ENCODE peak calls at places on chromosomes 5 and 9, in ten cellular contexts. H is MM.1S; M is mesenchymal stem cell; U is neural progenitor cell; Y is cardiac muscle cell; T is CD8-positive, alpha-beta T cell; L is GM23248; K is Panc1; D is PC-3; W is tibial artery. S is an unnamed sample.

GRCh38 chr9:91032056-91032455 is 230.4 kb downstream of the SYK start:
- DNase-seq in H (no peak), M (peak; percentile 16), U (no peak), Y (peak; percentile 26), T (no peak), L (no peak), K (no peak), D (no peak), W (no peak), S (no peak)

GRCh38 chr5:75701856-75702255 is 15.4 kb downstream of the POC5 start:
- DNase-seq in H (no peak), M (no peak), U (no peak), Y (no peak), T (no peak), L (no peak), K (no peak), D (no peak), W (no peak), S (no peak)

GRCh38 chr5:107472620-107473064 is 198.1 kb downstream of the EFNA5 start:
- DNase-seq in H (no peak), M (no peak), U (no peak), Y (no peak), T (no peak), L (no peak), K (no peak), D (peak; percentile 63), W (no peak), S (no peak)

GRCh38 chr5:23330726-23331125 is 176.7 kb upstream of the PRDM9 start:
- DNase-seq in H (no peak), M (no peak), U (no peak), Y (no peak), T (no peak), L (peak; percentile 8), K (no peak), D (peak; percentile 70), W (no peak), S (no peak)

GRCh38 chr9:118059520-118060278 is 355.5 kb downstream of the TLR4 start:
- DNase-seq in H (peak; percentile 61), M (peak; percentile 24), U (peak; percentile 80), Y (peak; percentile 13), T (no peak), L (peak; percentile 32), K (no peak), D (peak; percentile 17), W (no peak), S (peak; percentile 37)

GRCh38 chr5:68562308-68562707 is 346.8 kb downstream of the PIK3R1 start:
- DNase-seq in H (no peak), M (peak; percentile 55), U (peak; percentile 25), Y (peak; percentile 98), T (no peak), L (no peak), K (no peak), D (no peak), W (no peak), S (peak; percentile 87)

GRCh38 chr5:52776116-52776515 is 11.6 kb upstream of the ITGA1 start:
- DNase-seq in H (no peak), M (no peak), U (no peak), Y (no peak), T (peak; percentile 68), L (no peak), K (no peak), D (no peak), W (no peak), S (no peak)

GRCh38 chr5:27241564-27242257 is 203.3 kb upstream of the CDH9 start:
- DNase-seq in H (peak; percentile 28), M (peak; percentile 98), U (no peak), Y (peak; percentile 97), T (no peak), L (peak; percentile 91), K (peak; percentile 68), D (peak; percentile 92), W (no peak), S (peak; percentile 55)

GRCh38 chr9:749712-750111 is 91.8 kb upstream of the DMRT1 start:
- DNase-seq in H (peak; percentile 49), M (no peak), U (peak; percentile 16), Y (no peak), T (no peak), L (no peak), K (no peak), D (no peak), W (no peak), S (no peak)

GRCh38 chr5:114999176-114999575 is 170.5 kb downstream of the TRIM36 start:
- DNase-seq in H (no peak), M (no peak), U (no peak), Y (no peak), T (no peak), L (no peak), K (no peak), D (no peak), W (no peak), S (no peak)

GRCh38 chr5:9165567-9165966 is 380.3 kb downstream of the SEMA5A start:
- DNase-seq in H (no peak), M (no peak), U (peak; percentile 30), Y (no peak), T (no peak), L (no peak), K (no peak), D (no peak), W (no peak), S (no peak)

GRCh38 chr5:36305571-36306326 is 4.0 kb upstream of the RANBP3L start:
- DNase-seq in H (peak; percentile 57), M (peak; percentile 48), U (no peak), Y (peak; percentile 75), T (no peak), L (peak; percentile 75), K (peak; percentile 38), D (peak; percentile 63), W (peak; percentile 72), S (peak; percentile 60)

GRCh38 chr9:16143947-16144890 is 591.4 kb downstream of the CCDC171 start:
- DNase-seq in H (no peak), M (no peak), U (no peak), Y (no peak), T (no peak), L (no peak), K (no peak), D (no peak), W (no peak), S (no peak)

GRCh38 chr9:36827593-36827992 is 206.5 kb downstream of the PAX5 start:
- DNase-seq in H (no peak), M (no peak), U (peak; percentile 47), Y (no peak), T (no peak), L (no peak), K (no peak), D (no peak), W (no peak), S (no peak)
- H3K27me3 ChIP-seq in H (no peaks in the 10 kb centered on the region), M (peaks cover 91% of the 10 kb centered on the region), U (no peaks in the 10 kb centered on the region), Y (no peaks in the 10 kb centered on the region), T (no peaks in the 10 kb centered on the region), L (peaks cover 41% of the 10 kb centered on the region), K (peaks cover 9% of the 10 kb centered on the region), D (peaks cover 17% of the 10 kb centered on the region), W (no peaks in the 10 kb centered on the region), S (no peaks in the 10 kb centered on the region)

DNA sequence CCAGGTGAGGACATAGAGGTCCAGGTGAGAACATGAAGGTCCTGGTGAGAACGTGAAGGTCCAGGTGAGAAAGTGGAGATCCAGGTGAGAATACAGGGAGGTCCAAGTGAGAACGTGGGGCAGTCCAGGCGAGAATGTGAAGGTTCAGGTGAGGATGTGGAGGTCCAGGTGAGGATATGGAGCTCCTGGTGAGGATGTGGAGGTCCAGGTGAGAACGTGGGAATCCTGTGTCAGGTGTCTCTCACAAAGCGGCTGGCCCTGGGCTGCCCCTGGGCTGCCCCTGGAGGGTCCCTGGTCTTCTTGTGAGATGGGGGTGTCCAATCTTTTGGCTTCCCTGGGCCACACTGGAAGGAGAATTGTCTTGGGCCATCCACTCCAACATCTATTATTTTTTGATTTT is 133.4 kb downstream of the MRPL36 start:
- DNase-seq in H (no peak), M (no peak), U (no peak), Y (no peak), T (no peak), L (no peak), K (no peak), D (no peak), W (no peak), S (no peak)
- H3K27me3 ChIP-seq in H (peaks cover 84% of the 10 kb centered on the region), M (peaks cover 69% of the 10 kb centered on the region), U (peaks cover 63% of the 10 kb centered on the region), Y (peaks cover 28% of the 10 kb centered on the region), T (peaks cover 13% of the 10 kb centered on the region), L (peaks cover 36% of the 10 kb centered on the region), K (peaks cover 9% of the 10 kb centered on the region), D (peaks cover 46% of the 10 kb centered on the region), W (no peaks in the 10 kb centered on the region), S (peaks cover 27% of the 10 kb centered on the region)

GRCh38 chr5:522899-523657 is 1.2 kb downstream of the SLC9A3 start:
- DNase-seq in H (no peak), M (no peak), U (peak; percentile 58), Y (no peak), T (no peak), L (no peak), K (no peak), D (no peak), W (no peak), S (peak; percentile 42)
- H3K27me3 ChIP-seq in H (peaks cover 53% of the 10 kb centered on the region), M (peaks cover 84% of the 10 kb centered on the region), U (peaks cover 96% of the 10 kb centered on the region), Y (peaks cover 80% of the 10 kb centered on the region), T (peaks cover 20% of the 10 kb centered on the region), L (peaks cover 65% of the 10 kb centered on the region), K (peaks cover 5% of the 10 kb centered on the region), D (peaks cover 34% of the 10 kb centered on the region), W (no peaks in the 10 kb centered on the region), S (peaks cover 76% of the 10 kb centered on the region)

GRCh38 chr9:129649726-129650679 is 8.1 kb upstream of the ASB6 start:
- DNase-seq in H (no peak), M (no peak), U (no peak), Y (no peak), T (no peak), L (no peak), K (no peak), D (no peak), W (no peak), S (no peak)
- H3K27me3 ChIP-seq in H (peaks cover 87% of the 10 kb centered on the region), M (peaks cover 28% of the 10 kb centered on the region), U (no peaks in the 10 kb centered on the region), Y (no peaks in the 10 kb centered on the region), T (no peaks in the 10 kb centered on the region), L (no peaks in the 10 kb centered on the region), K (no peaks in the 10 kb centered on the region), D (no peaks in the 10 kb centered on the region), W (no peaks in the 10 kb centered on the region), S (no peaks in the 10 kb centered on the region)

DNA sequence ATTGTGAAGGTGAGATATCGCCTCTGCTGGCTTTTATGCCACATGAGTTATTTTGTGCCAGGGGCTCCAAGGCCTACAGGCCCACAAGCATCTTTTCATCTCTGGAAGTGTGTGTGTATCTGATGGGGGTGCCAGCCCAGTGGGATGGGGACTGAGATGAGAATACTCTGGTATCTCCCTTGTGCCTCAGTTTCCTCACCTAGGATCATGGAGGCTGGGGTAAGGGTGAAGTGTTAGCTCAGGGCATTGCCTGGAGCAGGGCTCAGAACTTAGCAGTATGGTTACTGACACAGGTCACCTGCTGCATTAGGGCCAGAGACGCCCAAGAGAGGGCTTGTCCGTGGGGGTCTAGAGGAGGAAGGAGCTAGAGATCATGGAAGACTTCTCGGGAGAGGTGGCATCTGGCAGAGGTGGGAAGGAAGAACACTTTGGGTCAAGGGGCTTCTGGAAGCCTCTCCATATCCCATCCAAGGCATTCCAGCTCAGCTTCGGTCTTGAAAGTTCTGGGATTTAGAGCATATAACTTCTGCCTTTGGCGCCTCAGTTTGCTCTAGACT is 755 bp upstream of the WNK2 start:
- DNase-seq in H (no peak), M (no peak), U (no peak), Y (no peak), T (no peak), L (no peak), K (no peak), D (no peak), W (no peak), S (no peak)
- H3K27me3 ChIP-seq in H (no peaks in the 10 kb centered on the region), M (peaks cover 71% of the 10 kb centered on the region), U (peaks cover 53% of the 10 kb centered on the region), Y (peaks cover 23% of the 10 kb centered on the region), T (peaks cover 12% of the 10 kb centered on the region), L (peaks cover 30% of the 10 kb centered on the region), K (no peaks in the 10 kb centered on the region), D (no peaks in the 10 kb centered on the region), W (no peaks in the 10 kb centered on the region), S (peaks cover 30% of the 10 kb centered on the region)